ENCODE peak calls at places on chromosomes 2 and 18, in four cellular contexts. W, X, L and P are unnamed samples.
A peak's percentile ranks its signal among the peaks of the same experiment; 100 is the strongest.

GRCh38 chr2:227849906-227850305 is 21.5 kb upstream of the DAW1 start:
- DNase-seq in X (no peak), L (no peak), W (no peak), P (no peak)

GRCh38 chr2:38386377-38386776 is 9.3 kb upstream of the ATL2 start:
- DNase-seq in W (no peak), L (no peak), X (no peak), P (no peak)

GRCh38 chr2:38115216-38116012 is 39.5 kb upstream of the CYP1B1 start:
- DNase-seq in W (peak; percentile 88), X (peak; percentile 28), L (peak; percentile 95), P (peak; percentile 66)

GRCh38 chr18:12307871-12308385 is at the start of gene TUBB6:
- DNase-seq in L (no peak), W (peak; percentile 65), X (no peak), P (peak; percentile 18)

GRCh38 chr2:20225294-20226151 is 593 bp upstream of the SDC1 start:
- DNase-seq in W (peak; percentile 84), X (no peak), L (peak; percentile 71), P (peak; percentile 19)

GRCh38 chr18:8643479-8643878 is 34.2 kb downstream of the RAB12 start:
- DNase-seq in L (no peak), X (no peak), W (no peak), P (no peak)

GRCh38 chr2:112482309-112483046 is 522 bp downstream of the TTL start:
- DNase-seq in X (peak; percentile 23), L (no peak), W (peak; percentile 43), P (no peak)

GRCh38 chr18:22169011-22169888 is at the start of gene GATA6:
- DNase-seq in X (no peak), L (peak; percentile 77), W (peak; percentile 80), P (no peak)

GRCh38 chr2:235577404-235578330 is 83.8 kb downstream of the AGAP1 start:
- DNase-seq in W (no peak), L (no peak), X (no peak), P (no peak)

GRCh38 chr2:227890495-227891079 is 19.2 kb downstream of the DAW1 start:
- DNase-seq in X (no peak), W (peak; percentile 41), L (peak; percentile 77), P (no peak)

GRCh38 chr2:937530-937929 is 13.1 kb upstream of the SNTG2 start:
- DNase-seq in L (no peak), X (no peak), W (no peak), P (no peak)

GRCh38 chr18:22817844-22818243 is 115.3 kb upstream of the RBBP8 start:
- DNase-seq in X (no peak), W (no peak), L (no peak), P (no peak)

GRCh38 chr2:208040199-208041171 is 15.2 kb upstream of the PLEKHM3 start:
- DNase-seq in X (peak; percentile 43), W (peak; percentile 69), L (peak; percentile 65), P (peak; percentile 69)

GRCh38 chr2:68764781-68765385 is 30.3 kb downstream of the ARHGAP25 start:
- DNase-seq in W (no peak), L (no peak), X (no peak), P (no peak)

GRCh38 chr2:200616193-200616592 is 30.4 kb downstream of the AOX1 start:
- DNase-seq in W (no peak), L (no peak), X (no peak), P (no peak)

GRCh38 chr2:83957001-83957400 is 502.1 kb downstream of the SUCLG1 start:
- DNase-seq in L (no peak), X (no peak), W (no peak), P (no peak)

GRCh38 chr2:169478339-169478738 is 955 bp upstream of the BBS5 start:
- DNase-seq in W (no peak), L (no peak), X (no peak), P (no peak)

GRCh38 chr18:41021089-41021488 is 933.9 kb upstream of the PIK3C3 start:
- DNase-seq in W (no peak), X (no peak), L (no peak), P (no peak)

GRCh38 chr2:204260162-204260877 is 285.0 kb upstream of the PARD3B start:
- DNase-seq in L (peak; percentile 83), X (peak; percentile 19), W (peak; percentile 62), P (peak; percentile 30)

GRCh38 chr18:62164296-62164695 is 22.6 kb downstream of the PIGN start:
- DNase-seq in L (no peak), W (no peak), X (no peak), P (no peak)

GRCh38 chr2:192775011-192775410 is 580.3 kb upstream of the TMEFF2 start:
- DNase-seq in X (no peak), L (no peak), W (no peak), P (no peak)

GRCh38 chr2:207035855-207036254 is 96.5 kb downstream of the CPO start:
- DNase-seq in W (no peak), X (no peak), L (no peak), P (no peak)

GRCh38 chr18:66066191-66066590 is 315.4 kb downstream of the CDH7 start:
- DNase-seq in X (no peak), W (no peak), L (no peak), P (no peak)

GRCh38 chr2:64400733-64401500 is 53.0 kb upstream of the LGALSL start:
- DNase-seq in L (no peak), W (no peak), X (no peak), P (no peak)

GRCh38 chr18:23266717-23267446 is 131.6 kb downstream of the CABLES1 start:
- DNase-seq in W (no peak), X (no peak), L (no peak), P (no peak)